ENCODE peak calls at places on chromosome 4, in five cellular contexts. J is uterus; G is mucosa of descending colon; U is effector memory CD4-positive, alpha-beta T cell; S is AG10803. E is an unnamed sample.

GRCh38 chr4:99832313-99832712 is 15.7 kb downstream of the DAPP1 start:
- DNase-seq in U (no peak), J (no peak), G (no peak), S (no peak), E (no peak)

GRCh38 chr4:65071532-65071931 is 598.8 kb downstream of the EPHA5 start:
- DNase-seq in U (no peak), J (no peak), G (no peak), S (no peak), E (peak)

GRCh38 chr4:75549019-75549418 is 6.8 kb upstream of the ODAPH start:
- DNase-seq in S (no peak), J (no peak), G (no peak), U (no peak), E (no peak)

GRCh38 chr4:101183658-101184373 is 163.5 kb downstream of the PPP3CA start:
- DNase-seq in J (no peak), U (no peak), G (no peak), S (no peak), E (no peak)

GRCh38 chr4:74793757-74794340 is 474 bp downstream of the BTC start:
- DNase-seq in S (no peak), U (no peak), G (peak), J (peak), E (peak)

GRCh38 chr4:112589207-112589606 is 47.5 kb downstream of the ZGRF1 start:
- DNase-seq in J (no peak), U (no peak), S (peak), G (no peak), E (peak)

GRCh38 chr4:26032572-26033320 is 118.7 kb downstream of the SMIM20 start:
- DNase-seq in U (no peak), J (peak), G (no peak), S (peak), E (peak)

GRCh38 chr4:54659213-54660144 is 1.7 kb downstream of the KIT start:
- DNase-seq in J (no peak), U (no peak), G (no peak), S (peak), E (peak)

GRCh38 chr4:76277667-76278066 is 26.1 kb downstream of the FAM47E start:
- DNase-seq in G (no peak), U (no peak), S (no peak), J (no peak), E (no peak)

GRCh38 chr4:21835712-21836111 is 112.9 kb downstream of the KCNIP4 start:
- DNase-seq in S (no peak), G (no peak), J (no peak), U (no peak), E (peak)

GRCh38 chr4:132827522-132827921 is 321.6 kb upstream of the PCDH10 start:
- DNase-seq in J (no peak), G (no peak), S (no peak), U (no peak), E (no peak)

GRCh38 chr4:154416183-154416543 is 75.4 kb downstream of the DCHS2 start:
- DNase-seq in G (no peak), S (no peak), J (peak), U (no peak), E (peak)

GRCh38 chr4:105036991-105037390 is 109.7 kb upstream of the TET2 start:
- DNase-seq in J (no peak), S (no peak), U (no peak), G (no peak), E (no peak)

GRCh38 chr4:159042097-159042605 is 60.7 kb upstream of the RAPGEF2 start:
- DNase-seq in G (no peak), S (no peak), U (no peak), J (no peak), E (no peak)

GRCh38 chr4:42048394-42048793 is 58.1 kb downstream of the SLC30A9 start:
- DNase-seq in G (no peak), J (no peak), S (peak), U (no peak), E (peak)

GRCh38 chr4:71587995-71588394 is 195.9 kb downstream of the GC start:
- DNase-seq in G (no peak), U (no peak), J (no peak), S (no peak), E (no peak)

GRCh38 chr4:104967034-104967401 is 179.7 kb upstream of the TET2 start:
- DNase-seq in G (peak), U (no peak), J (no peak), S (no peak), E (no peak)

GRCh38 chr4:30718889-30719252 is 1.3 kb upstream of the PCDH7 start:
- DNase-seq in U (no peak), S (no peak), G (no peak), J (no peak), E (peak)

GRCh38 chr4:177583000-177583399 is 140.8 kb upstream of the AGA start:
- DNase-seq in S (no peak), U (no peak), J (no peak), G (no peak), E (peak)

GRCh38 chr4:6338951-6339817 is 69.5 kb downstream of the WFS1 start:
- DNase-seq in J (no peak), U (no peak), S (no peak), G (no peak), E (no peak)

GRCh38 chr4:130478406-130478805 is 1382.5 kb downstream of the C4orf33 start:
- DNase-seq in S (peak), J (no peak), G (no peak), U (no peak), E (peak)

GRCh38 chr4:84669201-84669600 is 86.3 kb downstream of the CDS1 start:
- DNase-seq in G (no peak), U (no peak), J (no peak), S (no peak), E (no peak)

GRCh38 chr4:87141428-87141827 is 79.0 kb downstream of the KLHL8 start:
- DNase-seq in J (no peak), U (no peak), S (no peak), G (no peak), E (no peak)

GRCh38 chr4:22268350-22269025 is 247.4 kb downstream of the ADGRA3 start:
- DNase-seq in U (no peak), J (no peak), G (no peak), S (no peak), E (peak)

GRCh38 chr4:40763228-40763716 is 13.5 kb downstream of the NSUN7 start:
- DNase-seq in U (no peak), G (no peak), J (no peak), S (peak), E (peak)

GRCh38 chr4:84325625-84326024 is 173.5 kb downstream of the NKX6-1 start:
- DNase-seq in U (no peak), G (no peak), J (no peak), S (no peak), E (no peak)

GRCh38 chr4:80265571-80266266 is 745 bp upstream of the FGF5 start:
- DNase-seq in G (no peak), U (no peak), J (no peak), S (peak), E (peak)

GRCh38 chr4:165970703-165971420 is 97.8 kb downstream of the TLL1 start:
- DNase-seq in U (no peak), S (no peak), G (no peak), J (no peak), E (no peak)

GRCh38 chr4:20015825-20016224 is 235.9 kb upstream of the SLIT2 start:
- DNase-seq in S (no peak), J (no peak), U (no peak), G (no peak), E (no peak)

GRCh38 chr4:40199179-40199670 is 2.4 kb downstream of the RHOH start:
- DNase-seq in U (no peak), G (no peak), J (no peak), S (no peak), E (no peak)

GRCh38 chr4:79413486-79413885 is 5.5 kb upstream of the GK2 start:
- DNase-seq in G (no peak), J (no peak), S (no peak), U (no peak), E (no peak)

GRCh38 chr4:121072836-121073362 is 564 bp upstream of the NDNF start:
- DNase-seq in G (no peak), J (no peak), U (no peak), S (no peak), E (no peak)

GRCh38 chr4:52057196-52057595 is 6.1 kb downstream of the SPATA18 start:
- DNase-seq in J (no peak), U (no peak), G (no peak), S (peak), E (peak)

GRCh38 chr4:10578027-10578426 is 106.5 kb downstream of the CLNK start:
- DNase-seq in G (no peak), S (no peak), U (no peak), J (no peak), E (no peak)

GRCh38 chr4:140740422-140740821 is 15.8 kb downstream of the TBC1D9 start:
- DNase-seq in G (no peak), U (no peak), J (no peak), S (no peak), E (no peak)

GRCh38 chr4:140740906-140741670 is 15.1 kb downstream of the TBC1D9 start:
- DNase-seq in J (no peak), S (no peak), G (no peak), U (no peak), E (no peak)

GRCh38 chr4:140744421-140744820 is 11.8 kb downstream of the TBC1D9 start:
- DNase-seq in G (no peak), J (no peak), U (no peak), S (no peak), E (no peak)

GRCh38 chr4:140742838-140743193 is 13.4 kb downstream of the TBC1D9 start:
- DNase-seq in G (no peak), S (no peak), U (no peak), J (no peak), E (no peak)

DNA sequence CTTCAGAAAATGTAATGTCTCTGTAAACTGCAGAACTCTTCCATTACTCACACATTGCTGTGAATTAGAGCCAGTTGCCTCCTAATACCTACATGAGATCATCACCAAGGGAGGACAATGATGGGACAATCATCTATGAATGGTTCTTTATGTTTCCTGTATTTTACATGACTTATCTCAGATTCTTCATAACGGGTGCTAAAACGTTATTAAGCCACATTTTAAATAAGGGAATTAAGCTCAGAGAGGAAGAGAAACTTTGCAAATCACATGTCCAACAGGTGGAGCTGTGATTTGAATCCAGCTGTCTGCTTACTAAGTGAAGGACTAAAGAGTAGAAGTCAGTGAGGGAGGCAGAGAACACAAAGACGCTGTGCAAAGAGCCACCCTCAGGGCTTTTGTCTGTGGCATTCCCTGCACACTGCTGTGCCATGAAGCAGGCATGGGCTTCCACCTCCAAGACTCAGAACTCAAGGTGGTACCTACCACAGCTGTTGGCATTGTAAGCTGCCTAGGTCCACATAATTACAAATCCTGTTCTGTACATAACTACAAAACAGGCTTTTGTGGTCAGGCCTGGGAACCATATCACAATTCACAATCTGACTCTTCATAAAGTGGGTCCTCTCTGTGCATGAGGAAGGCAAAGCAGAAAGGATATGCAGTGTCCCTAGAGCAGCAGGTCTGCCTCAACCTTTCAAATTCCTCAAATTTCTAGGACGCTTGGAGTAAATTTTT is 12.8 kb downstream of the TBC1D9 start:
- DNase-seq in G (no peak), J (no peak), S (peak), U (no peak), E (no peak)
- H3K4me3 ChIP-seq in G (no peak), J (no peak), S (no peak), U (no peak), E (no peak)

GRCh38 chr4:7396186-7396585 is 38.5 kb downstream of the PSAPL1 start:
- DNase-seq in U (no peak), G (no peak), S (no peak), J (peak), E (no peak)

GRCh38 chr4:7395635-7396034 is 39.1 kb downstream of the PSAPL1 start:
- DNase-seq in S (no peak), J (peak), U (no peak), G (no peak), E (no peak)

GRCh38 chr4:7394184-7394575 is 40.5 kb downstream of the PSAPL1 start:
- DNase-seq in J (no peak), G (no peak), U (no peak), S (no peak), E (no peak)

GRCh38 chr4:7393491-7394183 is 41.1 kb downstream of the PSAPL1 start:
- DNase-seq in J (peak), G (no peak), U (no peak), S (no peak), E (no peak)

DNA sequence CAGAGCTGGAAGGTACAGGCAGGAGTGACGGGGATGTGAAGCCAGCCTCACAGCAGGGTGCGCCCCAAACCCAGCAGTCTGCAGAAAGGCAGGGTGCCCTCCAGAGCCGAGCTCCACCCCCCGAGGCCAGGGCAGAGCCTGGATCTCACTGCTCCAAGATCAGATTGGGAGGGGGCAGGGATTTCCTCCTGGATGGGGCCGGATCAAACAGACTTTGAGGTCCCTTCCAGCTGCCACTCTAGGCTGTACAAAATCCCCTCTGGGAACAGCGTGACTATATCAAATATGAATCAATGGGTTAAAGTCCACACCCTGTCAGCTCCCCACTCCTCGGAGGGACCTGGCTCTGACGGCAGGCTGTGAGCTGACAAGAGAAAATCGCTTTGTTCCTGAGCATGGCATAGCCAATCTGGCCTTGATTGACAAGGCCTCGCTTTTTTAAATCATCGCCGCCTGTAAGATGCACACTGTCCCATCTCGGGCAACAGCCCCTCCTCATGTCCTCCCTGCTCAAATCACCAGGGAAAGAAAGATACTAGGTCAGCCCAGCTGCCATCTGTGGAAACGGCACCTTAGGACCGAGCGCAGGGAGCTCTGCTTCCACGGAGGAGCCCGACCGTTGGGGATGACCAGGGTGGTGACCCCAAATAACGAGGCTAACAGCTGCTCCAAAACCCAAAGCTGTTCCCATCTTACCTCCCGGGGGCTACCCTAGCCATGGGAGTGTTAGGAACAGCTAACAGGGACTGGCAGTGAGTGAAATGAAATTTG is 39.9 kb downstream of the PSAPL1 start:
- DNase-seq in U (no peak), J (peak), G (no peak), S (no peak), E (no peak)
- H3K4me3 ChIP-seq in U (no peak), J (no peak), G (no peak), S (no peak), E (no peak)

GRCh38 chr4:168540086-168540864 is 43.4 kb downstream of the PALLD start:
- DNase-seq in J (no peak), S (peak), G (no peak), U (no peak), E (no peak)
- H3K4me3 ChIP-seq in J (no peak), S (no peak), G (no peak), U (no peak), E (no peak)

DNA sequence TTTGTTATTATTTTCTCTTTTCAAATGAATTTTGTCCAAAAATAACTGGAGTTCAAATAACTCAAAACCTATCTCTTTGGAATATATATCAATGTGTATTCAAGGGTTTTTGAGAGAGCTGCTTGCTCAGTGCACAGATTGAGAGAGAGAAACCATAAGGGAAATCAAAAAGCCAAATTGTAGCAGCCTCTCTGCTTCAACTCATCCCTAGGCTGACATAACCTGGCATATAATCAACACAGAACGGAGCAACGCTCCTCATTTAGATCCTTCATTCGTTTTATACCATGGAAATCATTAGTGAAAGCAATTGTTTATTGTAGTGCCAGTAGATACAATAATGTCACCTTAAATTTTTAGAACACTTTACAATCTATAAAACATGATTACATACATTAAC is 1.8 kb upstream of the GPM6A start:
- DNase-seq in S (no peak), U (no peak), J (no peak), G (no peak), E (no peak)
- H3K4me3 ChIP-seq in S (no peak), U (no peak), J (no peak), G (no peak), E (no peak)

E was measured in fibroblast of lung.